ENCODE peak calls at places on chromosome 6, in nine cellular contexts. W is hepatocyte; T is fibroblast of lung; Y is GM23248; U is GM12891; V is head of caudate nucleus; Q is neural crest cell; X is stimulated activated CD4-positive, alpha-beta T cell treated with anti-CD3 and anti-CD28 coated beads, Interleukin-1b, Interleukin-23, amount 100 ng/mL, for 4 hours; L is cardiac fibroblast. O is an unnamed sample.

GRCh38 chr6:128617285-128617684 is 96.9 kb upstream of the PTPRK start:
- DNase-seq in W (no peak), T (no peak), Y (no peak), U (no peak), V (no peak), Q (no peak), X (no peak), L (no peak), O (no peak)

GRCh38 chr6:90490030-90490429 is 96.8 kb downstream of the MAP3K7 start:
- DNase-seq in W (no peak), T (no peak), Y (no peak), U (no peak), V (no peak), Q (no peak), X (no peak), L (no peak), O (no peak)

GRCh38 chr6:37636112-37636511 is 61.6 kb downstream of the MDGA1 start:
- DNase-seq in W (no peak), T (no peak), Y (no peak), U (no peak), V (no peak), Q (no peak), X (no peak), L (no peak), O (no peak)

GRCh38 chr6:88780714-88781389 is 182.6 kb downstream of the RNGTT start:
- DNase-seq in W (peak; percentile 78), T (peak; percentile 48), Y (peak; percentile 76), U (no peak), V (no peak), Q (peak; percentile 41), X (peak; percentile 28), L (peak; percentile 87), O (peak; percentile 29)

GRCh38 chr6:40082278-40083043 is 148.2 kb upstream of the MOCS1 start:
- DNase-seq in W (no peak), T (no peak), Y (no peak), U (no peak), V (no peak), Q (no peak), X (no peak), L (no peak), O (no peak)

GRCh38 chr6:159992366-159992765 is 23.5 kb downstream of the IGF2R start:
- DNase-seq in W (no peak), T (no peak), Y (no peak), U (no peak), V (no peak), Q (no peak), X (no peak), L (no peak), O (no peak)

GRCh38 chr6:34301408-34301807 is 52.6 kb upstream of the SMIM29 start:
- DNase-seq in W (peak; percentile 32), T (peak; percentile 85), Y (peak; percentile 43), U (no peak), V (no peak), Q (no peak), X (no peak), L (peak; percentile 96), O (no peak)

GRCh38 chr6:129312865-129313264 is 397.1 kb downstream of the ARHGAP18 start:
- DNase-seq in W (no peak), T (peak; percentile 81), Y (peak; percentile 85), U (no peak), V (no peak), Q (no peak), X (no peak), L (peak; percentile 74), O (no peak)

GRCh38 chr6:104182811-104183210 is 676.9 kb downstream of the HACE1 start:
- DNase-seq in W (peak; percentile 9), T (peak; percentile 19), Y (peak; percentile 16), U (no peak), V (no peak), Q (no peak), X (no peak), L (peak; percentile 96), O (no peak)

GRCh38 chr6:27295301-27296079 is 16.6 kb downstream of the POM121L2 start:
- DNase-seq in W (peak; percentile 74), T (peak; percentile 76), Y (peak; percentile 66), U (no peak), V (no peak), Q (peak; percentile 32), X (no peak), L (peak; percentile 94), O (peak; percentile 41)

GRCh38 chr6:3194535-3195376 is 32.7 kb downstream of the TUBB2B start:
- DNase-seq in W (no peak), T (peak; percentile 79), Y (no peak), U (no peak), V (peak; percentile 75), Q (peak; percentile 48), X (no peak), L (peak; percentile 37), O (no peak)

GRCh38 chr6:125094563-125094962 is 59.0 kb upstream of the TPD52L1 start:
- DNase-seq in W (no peak), T (peak; percentile 49), Y (peak; percentile 53), U (no peak), V (no peak), Q (no peak), X (no peak), L (peak; percentile 62), O (no peak)

GRCh38 chr6:147071786-147072185 is 132.4 kb upstream of the STXBP5 start:
- DNase-seq in W (no peak), T (no peak), Y (no peak), U (no peak), V (no peak), Q (no peak), X (no peak), L (no peak), O (no peak)

GRCh38 chr6:91822581-91822980 is 1235.7 kb upstream of the MAP3K7 start:
- DNase-seq in W (no peak), T (no peak), Y (no peak), U (no peak), V (no peak), Q (no peak), X (no peak), L (no peak), O (no peak)

GRCh38 chr6:167849846-167850459 is 23.2 kb downstream of the AFDN start:
- DNase-seq in W (peak; percentile 39), T (peak; percentile 32), Y (no peak), U (no peak), V (no peak), Q (no peak), X (no peak), L (peak; percentile 47), O (no peak)

GRCh38 chr6:72049376-72049775 is 163.0 kb downstream of the RIMS1 start:
- DNase-seq in W (no peak), T (no peak), Y (no peak), U (no peak), V (no peak), Q (no peak), X (no peak), L (no peak), O (no peak)

GRCh38 chr6:69957990-69958559 is 91.7 kb downstream of the COL19A1 start:
- DNase-seq in W (no peak), T (peak; percentile 6), Y (no peak), U (no peak), V (no peak), Q (no peak), X (no peak), L (peak; percentile 25), O (no peak)

GRCh38 chr6:164344801-164345291 is 930.3 kb downstream of the QKI start:
- DNase-seq in W (no peak), T (peak; percentile 6), Y (peak; percentile 3), U (no peak), V (no peak), Q (no peak), X (no peak), L (no peak), O (no peak)

GRCh38 chr6:120871416-120872261 is 462.6 kb downstream of the TBC1D32 start:
- DNase-seq in W (no peak), T (no peak), Y (no peak), U (no peak), V (no peak), Q (no peak), X (no peak), L (no peak), O (peak; percentile 23)

GRCh38 chr6:102488729-102489128 is 1095.2 kb downstream of the GRIK2 start:
- DNase-seq in W (no peak), T (peak; percentile 72), Y (no peak), U (no peak), V (no peak), Q (no peak), X (no peak), L (no peak), O (no peak)

GRCh38 chr6:14635933-14636599 is 518.5 kb downstream of the CD83 start:
- DNase-seq in W (no peak), T (no peak), Y (no peak), U (no peak), V (no peak), Q (no peak), X (no peak), L (no peak), O (no peak)

GRCh38 chr6:167742719-167743303 is 83.9 kb upstream of the AFDN start:
- DNase-seq in W (no peak), T (no peak), Y (no peak), U (no peak), V (no peak), Q (peak; percentile 25), X (no peak), L (peak; percentile 29), O (no peak)

GRCh38 chr6:148450866-148451265 is 108.2 kb downstream of the SASH1 start:
- DNase-seq in W (no peak), T (no peak), Y (no peak), U (no peak), V (no peak), Q (no peak), X (no peak), L (no peak), O (no peak)

GRCh38 chr6:132650413-132650812 is 8.6 kb downstream of the TAAR1 start:
- DNase-seq in W (no peak), T (peak; percentile 15), Y (no peak), U (no peak), V (no peak), Q (no peak), X (no peak), L (no peak), O (no peak)

GRCh38 chr6:103570431-103570830 is 1289.3 kb downstream of the HACE1 start:
- DNase-seq in W (no peak), T (no peak), Y (no peak), U (no peak), V (no peak), Q (no peak), X (no peak), L (no peak), O (no peak)

GRCh38 chr6:95249176-95249575 is 328.2 kb upstream of the MANEA start:
- DNase-seq in W (no peak), T (peak; percentile 22), Y (peak; percentile 40), U (no peak), V (no peak), Q (no peak), X (no peak), L (peak; percentile 81), O (no peak)

GRCh38 chr6:30613251-30614043 is 3.6 kb downstream of the PPP1R10 start:
- DNase-seq in W (no peak), T (peak; percentile 51), Y (peak; percentile 39), U (no peak), V (no peak), Q (no peak), X (no peak), L (peak; percentile 49), O (no peak)

GRCh38 chr6:51910846-51911245 is 176.6 kb downstream of the PKHD1 start:
- DNase-seq in W (no peak), T (no peak), Y (no peak), U (no peak), V (no peak), Q (no peak), X (no peak), L (no peak), O (no peak)

GRCh38 chr6:167956983-167957492 is 40.4 kb upstream of the KIF25 start:
- DNase-seq in W (peak; percentile 58), T (peak; percentile 25), Y (peak; percentile 4), U (no peak), V (no peak), Q (no peak), X (no peak), L (peak; percentile 50), O (no peak)

GRCh38 chr6:68044264-68044663 is 590.8 kb upstream of the ADGRB3 start:
- DNase-seq in W (no peak), T (no peak), Y (no peak), U (no peak), V (no peak), Q (no peak), X (no peak), L (no peak), O (no peak)

GRCh38 chr6:1757133-1757532 is 147.4 kb downstream of the FOXC1 start:
- DNase-seq in W (no peak), T (no peak), Y (no peak), U (no peak), V (no peak), Q (no peak), X (no peak), L (no peak), O (no peak)